ENCODE peak calls at places on chromosomes 12 and 14, in four cellular contexts. One of them, this sample, is unnamed.

GRCh38 chr12:65640489-65640901 is 183.8 kb upstream of the HMGA2 start:
- DNase-seq in PC-3: no peak
- DNase-seq in HCT116: no peak
- DNase-seq in hepatocyte: no peak
- DNase-seq in this sample: no peak

GRCh38 chr12:9626821-9627220 is 19.1 kb upstream of the KLRB1 start:
- DNase-seq in PC-3: no peak
- DNase-seq in HCT116: no peak
- DNase-seq in hepatocyte: no peak
- DNase-seq in this sample: no peak

GRCh38 chr12:95173392-95174251 is 43.6 kb downstream of the FGD6 start:
- DNase-seq in PC-3: no peak
- DNase-seq in HCT116: no peak
- DNase-seq in hepatocyte: peak; percentile 75
- DNase-seq in this sample: no peak

GRCh38 chr12:113097716-113098427 is 37.7 kb downstream of the RASAL1 start:
- DNase-seq in PC-3: no peak
- DNase-seq in HCT116: no peak
- DNase-seq in hepatocyte: no peak
- DNase-seq in this sample: no peak

GRCh38 chr14:68307769-68308168 is 485.1 kb downstream of the ZFP36L1 start:
- DNase-seq in PC-3: no peak
- DNase-seq in HCT116: no peak
- DNase-seq in hepatocyte: peak; percentile 38
- DNase-seq in this sample: no peak

GRCh38 chr12:66144796-66145754 is 14.5 kb upstream of the LLPH start:
- DNase-seq in PC-3: peak; percentile 91
- DNase-seq in HCT116: peak; percentile 52
- DNase-seq in hepatocyte: peak; percentile 66
- DNase-seq in this sample: peak; percentile 44

GRCh38 chr14:74591394-74591793 is 20.6 kb downstream of the LTBP2 start:
- DNase-seq in PC-3: no peak
- DNase-seq in HCT116: no peak
- DNase-seq in hepatocyte: no peak
- DNase-seq in this sample: no peak

GRCh38 chr12:43291516-43291915 is 260.5 kb downstream of the ADAMTS20 start:
- DNase-seq in PC-3: no peak
- DNase-seq in HCT116: no peak
- DNase-seq in hepatocyte: no peak
- DNase-seq in this sample: no peak

GRCh38 chr14:71694888-71695505 is 237.2 kb upstream of the RGS6 start:
- DNase-seq in PC-3: no peak
- DNase-seq in HCT116: no peak
- DNase-seq in hepatocyte: no peak
- DNase-seq in this sample: no peak

GRCh38 chr12:58877243-58877743 is 43.0 kb downstream of the LRIG3 start:
- DNase-seq in PC-3: peak; percentile 99
- DNase-seq in HCT116: no peak
- DNase-seq in hepatocyte: peak; percentile 35
- DNase-seq in this sample: no peak

GRCh38 chr12:58871557-58871956 is 48.7 kb downstream of the LRIG3 start:
- DNase-seq in PC-3: no peak
- DNase-seq in HCT116: no peak
- DNase-seq in hepatocyte: no peak
- DNase-seq in this sample: no peak

DNA sequence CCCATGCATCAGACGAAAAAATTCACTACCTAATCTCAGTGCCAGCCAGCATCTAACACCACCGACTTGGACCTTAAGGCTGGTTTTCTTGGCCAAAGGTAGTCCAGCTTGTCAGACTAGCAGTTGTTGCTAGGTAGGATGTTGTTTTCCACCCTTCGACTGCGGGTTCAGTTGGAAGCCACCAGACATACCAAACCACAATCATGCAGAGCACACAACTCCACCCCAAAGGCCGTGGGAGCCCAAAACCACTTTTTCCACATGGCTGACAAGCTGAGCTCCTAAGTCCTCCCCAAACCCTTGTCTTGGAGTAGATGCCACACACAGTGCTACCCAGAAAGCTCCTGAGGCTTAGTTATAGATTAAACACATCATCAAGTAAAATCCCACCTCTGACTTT is 46.8 kb downstream of the LRIG3 start:
- DNase-seq in PC-3: no peak
- DNase-seq in HCT116: no peak
- DNase-seq in hepatocyte: no peak
- DNase-seq in this sample: no peak
- TF ChIP-seq EZH2phosphoT487 in PC-3: no peak
- TF ChIP-seq EZH2phosphoT487 in HCT116: no peak
- TF ChIP-seq EZH2phosphoT487 in hepatocyte: no peak
- TF ChIP-seq EZH2phosphoT487 in this sample: no peak

DNA sequence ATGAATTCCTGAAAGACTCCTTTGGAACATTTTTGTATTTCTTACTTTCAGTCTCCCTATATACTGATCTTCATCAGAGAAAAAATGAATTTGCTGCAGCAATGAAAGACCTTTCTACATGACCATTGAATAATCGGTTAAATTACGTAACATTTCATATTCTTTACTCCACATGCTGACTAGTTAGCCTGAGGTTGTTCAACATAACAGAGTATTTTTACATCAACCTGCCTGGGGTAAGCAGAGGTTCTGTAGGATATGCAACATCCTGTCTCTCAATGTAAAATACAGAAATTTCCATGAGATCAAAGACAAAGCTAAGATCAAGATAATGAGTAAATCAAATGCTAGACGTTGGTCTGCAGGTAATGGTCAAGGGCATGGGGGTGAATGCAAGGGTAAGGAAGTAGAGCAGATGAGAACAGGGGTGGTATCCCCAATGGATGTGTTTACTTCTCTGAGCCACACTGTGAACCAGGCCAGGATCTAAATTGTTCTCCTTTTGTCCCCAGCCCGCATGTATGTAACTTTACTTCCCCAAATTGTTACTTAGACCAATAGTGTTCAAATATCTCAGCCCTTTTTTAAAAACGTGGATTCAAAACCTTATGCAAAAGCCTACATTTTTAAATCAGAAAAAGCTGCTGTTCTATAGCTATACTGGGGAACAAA is 45.3 kb downstream of the DUSP6 start:
- DNase-seq in PC-3: no peak
- DNase-seq in HCT116: no peak
- DNase-seq in hepatocyte: no peak
- DNase-seq in this sample: no peak
- H2AFZ ChIP-seq in PC-3: no peak overlapping the region
- H2AFZ ChIP-seq in HCT116: no peak overlapping the region
- H2AFZ ChIP-seq in hepatocyte: no peak overlapping the region
- H2AFZ ChIP-seq in this sample: no peak overlapping the region

GRCh38 chr12:123808167-123808566 is 46.1 kb downstream of the DNAH10 start:
- DNase-seq in PC-3: peak; percentile 37
- DNase-seq in HCT116: peak; percentile 6
- DNase-seq in hepatocyte: peak; percentile 28
- DNase-seq in this sample: no peak
- TF ChIP-seq EZH2phosphoT487 in PC-3: no peak
- TF ChIP-seq EZH2phosphoT487 in HCT116: no peak
- TF ChIP-seq EZH2phosphoT487 in hepatocyte: no peak
- TF ChIP-seq EZH2phosphoT487 in this sample: no peak

DNA sequence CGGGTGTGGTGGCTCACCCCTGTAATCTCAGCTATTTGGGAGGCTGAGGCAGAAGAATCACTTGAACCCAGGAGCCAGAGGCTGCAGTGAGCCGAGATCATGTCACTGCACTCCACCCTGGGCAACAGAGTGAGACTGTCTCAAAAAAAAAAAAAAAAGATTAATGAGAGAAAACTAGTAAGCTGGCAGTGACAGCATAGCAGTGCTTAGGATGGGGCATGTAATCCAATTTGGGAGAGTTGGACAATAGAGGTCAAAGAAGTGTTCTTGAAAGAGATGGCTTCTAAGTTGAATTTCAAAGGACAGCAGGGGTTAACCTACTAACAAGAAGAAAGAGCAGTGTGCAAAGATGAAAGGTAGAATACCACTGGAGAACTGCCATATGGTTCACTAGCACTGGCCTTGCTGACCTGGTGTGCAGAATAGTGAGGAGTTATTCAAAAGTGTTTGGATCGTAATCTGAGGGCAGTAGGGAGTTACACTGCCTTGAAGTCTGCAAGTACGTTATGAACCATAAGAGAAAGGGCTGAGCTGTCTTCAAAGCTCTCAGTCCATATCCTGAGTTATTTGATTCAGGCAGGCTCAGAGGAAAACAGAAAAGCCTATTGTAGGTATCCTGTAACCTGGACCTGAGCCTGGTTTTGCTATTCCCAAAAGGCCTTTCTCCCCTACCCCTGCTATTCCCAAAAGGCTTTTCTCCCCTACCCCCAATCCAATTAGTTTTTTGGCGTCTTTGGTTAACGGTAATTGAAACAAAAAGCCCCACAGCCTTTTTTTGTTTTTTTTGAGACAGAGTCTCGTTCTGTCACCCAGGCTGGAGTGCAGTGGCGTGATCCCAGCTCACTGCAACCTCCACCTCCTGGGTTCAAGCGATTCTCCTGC is 3.4 kb downstream of the XPOT start:
- DNase-seq in PC-3: no peak
- DNase-seq in HCT116: no peak
- DNase-seq in hepatocyte: no peak
- DNase-seq in this sample: no peak
- H2AFZ ChIP-seq in PC-3: no peak overlapping the region
- H2AFZ ChIP-seq in HCT116: no peak overlapping the region
- H2AFZ ChIP-seq in hepatocyte: no peak overlapping the region
- H2AFZ ChIP-seq in this sample: no peak overlapping the region

DNA sequence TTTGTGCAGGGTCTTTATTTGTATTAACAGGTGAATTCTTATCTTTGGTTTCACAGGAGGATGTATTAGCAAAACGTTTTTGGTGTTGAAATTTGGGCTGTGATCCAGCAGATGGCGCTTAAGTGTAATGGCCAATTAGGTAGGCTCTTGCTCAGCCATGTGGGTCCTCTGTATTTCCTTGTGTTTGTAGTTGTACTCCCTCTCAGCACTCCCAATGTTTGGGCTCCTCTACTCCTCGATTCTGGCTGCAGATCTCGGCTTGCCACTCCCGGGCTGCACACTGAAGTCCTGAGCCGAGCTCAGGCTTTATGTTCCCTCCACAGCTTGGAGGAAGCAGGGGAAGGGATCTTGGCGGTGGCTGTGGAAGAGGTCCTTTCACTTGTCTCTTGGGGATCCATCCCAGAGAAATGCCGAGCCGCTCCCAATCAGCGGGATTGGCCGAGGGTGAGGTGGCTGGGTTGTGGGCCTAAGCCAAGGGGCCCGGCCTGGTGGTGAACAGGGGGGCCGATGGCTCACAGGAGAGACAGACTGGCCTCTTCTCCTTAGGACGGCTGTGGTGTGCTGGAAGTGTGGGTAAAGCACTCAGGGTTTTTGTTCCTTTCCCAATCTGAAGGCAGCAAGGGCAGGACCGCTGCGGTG is 133.7 kb downstream of the AEBP2 start:
- DNase-seq in PC-3: peak; percentile 70
- DNase-seq in HCT116: peak; percentile 32
- DNase-seq in hepatocyte: peak; percentile 27
- DNase-seq in this sample: peak; percentile 61
- TF ChIP-seq EZH2phosphoT487 in PC-3: no peak
- TF ChIP-seq EZH2phosphoT487 in HCT116: no peak
- TF ChIP-seq EZH2phosphoT487 in hepatocyte: no peak
- TF ChIP-seq EZH2phosphoT487 in this sample: no peak

DNA sequence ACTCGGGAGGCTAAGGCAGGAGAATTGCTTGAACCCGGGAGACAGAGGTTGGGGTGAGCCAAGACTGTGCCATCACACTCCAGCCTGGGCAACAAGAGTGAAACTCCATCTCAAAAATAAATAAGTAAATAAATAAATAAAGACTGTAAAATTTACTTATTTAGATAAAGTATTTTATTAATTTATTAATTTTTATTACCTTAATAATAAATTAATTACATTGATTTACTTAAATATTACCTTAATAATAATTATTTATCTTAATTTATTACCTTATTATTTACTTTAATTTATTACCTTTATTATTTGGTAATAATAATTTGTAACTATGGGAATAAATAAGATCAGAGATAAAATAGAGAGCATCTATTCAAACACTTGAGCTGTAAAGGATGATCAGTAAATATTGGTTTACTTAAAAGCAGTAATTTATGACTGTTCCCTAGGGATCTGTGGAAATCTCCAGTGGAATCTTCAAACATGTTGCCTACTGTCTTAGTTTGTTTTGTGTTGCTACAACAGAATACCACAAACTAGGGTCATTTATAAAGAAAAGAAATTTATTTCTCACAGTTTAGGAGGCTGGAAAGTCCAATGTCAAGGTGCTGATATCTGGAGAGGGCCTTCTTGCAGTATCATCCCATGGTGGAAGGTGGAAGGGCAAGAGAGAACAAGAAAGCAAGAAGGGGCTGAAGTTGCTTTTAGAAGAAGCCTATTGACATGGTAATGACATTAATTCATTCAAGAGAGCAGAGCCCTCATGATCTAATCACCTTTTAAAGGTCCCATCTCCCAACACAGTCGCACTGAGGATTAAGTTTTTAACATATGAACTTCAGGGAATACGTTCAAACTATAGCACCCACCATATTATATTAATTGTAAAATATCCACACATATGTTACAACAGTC is 37.1 kb downstream of the SOCS2 start:
- DNase-seq in PC-3: no peak
- DNase-seq in HCT116: no peak
- DNase-seq in hepatocyte: no peak
- DNase-seq in this sample: no peak
- H2AFZ ChIP-seq in PC-3: no peak overlapping the region
- H2AFZ ChIP-seq in HCT116: no peak overlapping the region
- H2AFZ ChIP-seq in hepatocyte: no peak overlapping the region
- H2AFZ ChIP-seq in this sample: no peak overlapping the region

GRCh38 chr12:103771466-103771865 is 69.6 kb downstream of the NT5DC3 start:
- DNase-seq in PC-3: peak; percentile 72
- DNase-seq in HCT116: no peak
- DNase-seq in hepatocyte: peak; percentile 49
- DNase-seq in this sample: no peak
- TF ChIP-seq EZH2phosphoT487 in PC-3: no peak
- TF ChIP-seq EZH2phosphoT487 in HCT116: no peak
- TF ChIP-seq EZH2phosphoT487 in hepatocyte: no peak
- TF ChIP-seq EZH2phosphoT487 in this sample: no peak

GRCh38 chr14:92539875-92540274 is 26.3 kb downstream of the RIN3 start:
- DNase-seq in PC-3: no peak
- DNase-seq in HCT116: no peak
- DNase-seq in hepatocyte: no peak
- DNase-seq in this sample: peak; percentile 41
- H2AFZ ChIP-seq in PC-3: peak overlapping the region; percentile 75
- H2AFZ ChIP-seq in HCT116: no peak overlapping the region
- H2AFZ ChIP-seq in hepatocyte: no peak overlapping the region
- H2AFZ ChIP-seq in this sample: peak overlapping the region; percentile 87

GRCh38 chr12:121992059-121992879 is 29.4 kb upstream of the BCL7A start:
- DNase-seq in PC-3: peak; percentile 99
- DNase-seq in HCT116: no peak
- DNase-seq in hepatocyte: peak; percentile 38
- DNase-seq in this sample: no peak
- TF ChIP-seq EZH2phosphoT487 in PC-3: no peak
- TF ChIP-seq EZH2phosphoT487 in HCT116: no peak
- TF ChIP-seq EZH2phosphoT487 in hepatocyte: no peak
- TF ChIP-seq EZH2phosphoT487 in this sample: no peak

GRCh38 chr12:117134059-117134458 is 34.8 kb upstream of the TESC start:
- DNase-seq in PC-3: no peak
- DNase-seq in HCT116: no peak
- DNase-seq in hepatocyte: no peak
- DNase-seq in this sample: no peak
- H2AFZ ChIP-seq in PC-3: no peak overlapping the region
- H2AFZ ChIP-seq in HCT116: no peak overlapping the region
- H2AFZ ChIP-seq in hepatocyte: no peak overlapping the region
- H2AFZ ChIP-seq in this sample: peak overlapping the region; percentile 48